ENCODE peak calls at places on chromosomes 12 and 14, in five cellular contexts. D is cardiac muscle cell, A is T-helper 2 cell, R is NCI-H2081, Y is EL. B is an unnamed sample.

GRCh38 chr12:57764662-57765002 is 2.2 kb downstream of the CYP27B1 start:
- DNase-seq in R (peak), D (no peak), A (no peak), Y (no peak), B (no peak)

GRCh38 chr14:77097006-77097688 is 911 bp upstream of the CIPC start:
- DNase-seq in R (no peak), A (no peak), Y (peak), D (no peak), B (no peak)

GRCh38 chr12:67579662-67580003 is 68.9 kb upstream of the DYRK2 start:
- DNase-seq in Y (no peak), D (no peak), A (no peak), R (no peak), B (no peak)

GRCh38 chr12:76464636-76465166 is 94.9 kb downstream of the OSBPL8 start:
- DNase-seq in A (no peak), Y (no peak), R (no peak), D (no peak), B (no peak)

GRCh38 chr14:22184157-22185025 is 404.6 kb downstream of the DAD1 start:
- DNase-seq in D (no peak), A (no peak), R (no peak), Y (peak), B (no peak)

GRCh38 chr12:57549909-57550627 is at the start of gene KIF5A:
- DNase-seq in R (peak), D (no peak), A (peak), Y (peak), B (peak)

GRCh38 chr12:124030510-124030909 is 57.5 kb downstream of the ZNF664 start:
- DNase-seq in Y (peak), D (peak), A (no peak), R (no peak), B (no peak)

GRCh38 chr12:117994551-117995438 is 21.7 kb upstream of the RFC5 start:
- DNase-seq in A (no peak), D (no peak), Y (no peak), R (no peak), B (no peak)

GRCh38 chr12:13101854-13102375 is 1.6 kb downstream of the GSG1 start:
- DNase-seq in A (no peak), Y (peak), R (peak), D (peak), B (no peak)

GRCh38 chr12:100515956-100516355 is 42.3 kb downstream of the NR1H4 start:
- DNase-seq in A (no peak), R (no peak), D (no peak), Y (no peak), B (no peak)

GRCh38 chr14:103128631-103129300 is 5.5 kb downstream of the TNFAIP2 start:
- DNase-seq in Y (no peak), R (no peak), A (no peak), D (no peak), B (no peak)

GRCh38 chr12:59040043-59040442 is 119.7 kb upstream of the LRIG3 start:
- DNase-seq in D (no peak), Y (no peak), A (no peak), R (no peak), B (no peak)

GRCh38 chr14:72888636-72889201 is 5.2 kb downstream of the DPF3 start:
- DNase-seq in R (no peak), A (no peak), Y (peak), D (no peak), B (no peak)

GRCh38 chr12:26153421-26154154 is 28.8 kb upstream of the BHLHE41 start:
- DNase-seq in R (no peak), D (peak), Y (peak), A (no peak), B (no peak)

GRCh38 chr14:73503648-73504047 is 12.9 kb downstream of the RIOX1 start:
- DNase-seq in D (no peak), A (no peak), R (no peak), Y (peak), B (no peak)

GRCh38 chr14:105144666-105145380 is 23.8 kb downstream of the JAG2 start:
- DNase-seq in Y (no peak), R (no peak), A (no peak), D (no peak), B (no peak)

GRCh38 chr12:12599750-12600643 is 11.7 kb upstream of the CREBL2 start:
- DNase-seq in Y (no peak), R (no peak), A (no peak), D (no peak), B (no peak)

GRCh38 chr14:80629606-80630005 is 311.9 kb downstream of the CEP128 start:
- DNase-seq in D (no peak), A (no peak), R (no peak), Y (no peak), B (no peak)

GRCh38 chr14:97349946-97350345 is 552.8 kb downstream of the VRK1 start:
- DNase-seq in R (no peak), A (no peak), D (no peak), Y (no peak), B (no peak)

GRCh38 chr12:110565919-110566871 is 16.9 kb downstream of the PPTC7 start:
- DNase-seq in Y (no peak), A (no peak), D (no peak), R (peak), B (no peak)

B was measured in stimulated activated naive CD4-positive, alpha-beta T cell.